ENCODE peak calls at places on chromosomes 16 and 17, in seven cellular contexts. O is NCI-H1092 treated with DMSO at 0.1 percent for 48 hours; E is WERI-Rb-1; I is naive thymus-derived CD8-positive, alpha-beta T cell; L is COR-L47; M is right atrium auricular region; K is EL. R is an unnamed sample.

GRCh38 chr17:17506893-17507464 is 10.8 kb upstream of the RASD1 start:
- DNase-seq in O (peak; percentile 37), E (no peak), I (no peak), L (peak; percentile 30), M (no peak), K (no peak), R (peak; percentile 78)

GRCh38 chr17:63222655-63223054 is 223.5 kb downstream of the CYB561 start:
- DNase-seq in O (no peak), E (no peak), I (no peak), L (no peak), M (no peak), K (peak; percentile 8), R (no peak)

GRCh38 chr17:21214777-21215541 is 998 bp upstream of the TMEM11 start:
- DNase-seq in O (peak; percentile 62), E (no peak), I (no peak), L (no peak), M (no peak), K (no peak), R (peak; percentile 88)

GRCh38 chr17:1267471-1267947 is 2.7 kb upstream of the BHLHA9 start:
- DNase-seq in O (peak; percentile 8), E (no peak), I (no peak), L (no peak), M (peak; percentile 62), K (no peak), R (peak; percentile 83)

GRCh38 chr17:62105361-62105760 is 40.3 kb upstream of the MED13 start:
- DNase-seq in O (no peak), E (no peak), I (no peak), L (no peak), M (no peak), K (no peak), R (no peak)

GRCh38 chr17:52297230-52298010 is 138.9 kb upstream of the CA10 start:
- DNase-seq in O (peak; percentile 2), E (peak; percentile 20), I (no peak), L (no peak), M (no peak), K (no peak), R (no peak)

GRCh38 chr17:58991718-58992331 is 114.9 kb downstream of the TRIM37 start:
- DNase-seq in O (no peak), E (no peak), I (no peak), L (no peak), M (no peak), K (peak; percentile 85), R (peak; percentile 25)

GRCh38 chr16:1061769-1062505 is 10.6 kb upstream of the SSTR5 start:
- DNase-seq in O (no peak), E (no peak), I (no peak), L (no peak), M (no peak), K (no peak), R (no peak)

GRCh38 chr16:50259334-50260205 is 6.8 kb upstream of the ADCY7 start:
- DNase-seq in O (peak; percentile 66), E (peak; percentile 63), I (no peak), L (peak; percentile 49), M (peak; percentile 82), K (no peak), R (peak; percentile 72)

GRCh38 chr17:80968602-80969029 is 23.0 kb upstream of the CHMP6 start:
- DNase-seq in O (peak; percentile 77), E (no peak), I (no peak), L (peak; percentile 88), M (no peak), K (no peak), R (peak; percentile 98)

GRCh38 chr16:88566158-88566557 is 4.0 kb upstream of the ZC3H18 start:
- DNase-seq in O (no peak), E (no peak), I (no peak), L (no peak), M (no peak), K (peak; percentile 58), R (no peak)

GRCh38 chr17:59004338-59005111 is 102.2 kb downstream of the TRIM37 start:
- DNase-seq in O (peak; percentile 59), E (peak; percentile 68), I (peak; percentile 72), L (peak; percentile 23), M (peak; percentile 73), K (peak; percentile 64), R (peak; percentile 49)

GRCh38 chr17:39208893-39209292 is 8.8 kb downstream of the RPL19 start:
- DNase-seq in O (peak; percentile 2), E (peak; percentile 40), I (peak; percentile 40), L (peak; percentile 77), M (no peak), K (no peak), R (no peak)

GRCh38 chr17:16923904-16924700 is 47.8 kb downstream of the TNFRSF13B start:
- DNase-seq in O (no peak), E (no peak), I (no peak), L (no peak), M (no peak), K (no peak), R (peak; percentile 74)

GRCh38 chr16:26787924-26788323 is 278.8 kb upstream of the C16orf82 start:
- DNase-seq in O (no peak), E (no peak), I (no peak), L (no peak), M (no peak), K (no peak), R (no peak)

GRCh38 chr17:65523411-65523810 is 38.0 kb downstream of the AXIN2 start:
- DNase-seq in O (no peak), E (no peak), I (no peak), L (no peak), M (no peak), K (no peak), R (no peak)

GRCh38 chr17:16255481-16255901 is 38.5 kb downstream of the PIGL start:
- DNase-seq in O (peak; percentile 19), E (peak; percentile 40), I (no peak), L (no peak), M (peak; percentile 61), K (no peak), R (peak; percentile 37)

GRCh38 chr17:64736804-64737492 is 74.8 kb upstream of the SMURF2 start:
- DNase-seq in O (no peak), E (peak; percentile 65), I (peak; percentile 58), L (no peak), M (no peak), K (peak; percentile 60), R (no peak)

GRCh38 chr16:10741844-10742243 is 1.8 kb upstream of the NUBP1 start:
- DNase-seq in O (peak; percentile 70), E (no peak), I (no peak), L (no peak), M (no peak), K (peak; percentile 9), R (no peak)